ENCODE peak calls at places on chromosomes 1 and 21, in eight cellular contexts. One of them, this sample, is unnamed.

GRCh38 chr1:21821385-21822019 is 9.4 kb downstream of the LDLRAD2 start:
- DNase-seq in body of pancreas: no peak
- DNase-seq in left ventricle myocardium inferior: no peak
- DNase-seq in mammary epithelial cell: no peak
- DNase-seq in A549: no peak
- DNase-seq in PC-9: no peak
- DNase-seq in right atrium auricular region: no peak
- DNase-seq in pancreas: no peak
- DNase-seq in this sample: no peak

GRCh38 chr1:26772687-26773086 is 15.1 kb upstream of the PIGV start:
- DNase-seq in pancreas: no peak
- DNase-seq in PC-9: no peak
- DNase-seq in right atrium auricular region: no peak
- DNase-seq in mammary epithelial cell: peak; percentile 63
- DNase-seq in A549: peak; percentile 28
- DNase-seq in left ventricle myocardium inferior: no peak
- DNase-seq in body of pancreas: no peak
- DNase-seq in this sample: peak; percentile 93

GRCh38 chr1:205701405-205701804 is 21.1 kb upstream of the SLC45A3 start:
- DNase-seq in right atrium auricular region: no peak
- DNase-seq in mammary epithelial cell: no peak
- DNase-seq in A549: no peak
- DNase-seq in body of pancreas: no peak
- DNase-seq in left ventricle myocardium inferior: no peak
- DNase-seq in PC-9: no peak
- DNase-seq in pancreas: no peak
- DNase-seq in this sample: no peak

GRCh38 chr1:42420145-42420544 is 35.7 kb downstream of the ZMYND12 start:
- DNase-seq in body of pancreas: no peak
- DNase-seq in right atrium auricular region: no peak
- DNase-seq in A549: no peak
- DNase-seq in pancreas: no peak
- DNase-seq in left ventricle myocardium inferior: no peak
- DNase-seq in PC-9: no peak
- DNase-seq in mammary epithelial cell: no peak
- DNase-seq in this sample: no peak

GRCh38 chr1:90963236-90963635 is 58.6 kb downstream of the ZNF644 start:
- DNase-seq in A549: no peak
- DNase-seq in left ventricle myocardium inferior: no peak
- DNase-seq in mammary epithelial cell: no peak
- DNase-seq in PC-9: no peak
- DNase-seq in body of pancreas: no peak
- DNase-seq in pancreas: no peak
- DNase-seq in right atrium auricular region: no peak
- DNase-seq in this sample: no peak

GRCh38 chr1:46522969-46523320 is 28.5 kb downstream of the KNCN start:
- DNase-seq in body of pancreas: no peak
- DNase-seq in mammary epithelial cell: no peak
- DNase-seq in right atrium auricular region: no peak
- DNase-seq in A549: no peak
- DNase-seq in pancreas: no peak
- DNase-seq in PC-9: no peak
- DNase-seq in left ventricle myocardium inferior: no peak
- DNase-seq in this sample: no peak

GRCh38 chr1:99754697-99755096 is 11.7 kb downstream of the FRRS1 start:
- DNase-seq in left ventricle myocardium inferior: no peak
- DNase-seq in A549: no peak
- DNase-seq in PC-9: no peak
- DNase-seq in right atrium auricular region: no peak
- DNase-seq in pancreas: no peak
- DNase-seq in mammary epithelial cell: no peak
- DNase-seq in body of pancreas: no peak
- DNase-seq in this sample: no peak

GRCh38 chr1:98325646-98326441 is 335.7 kb upstream of the SNX7 start:
- DNase-seq in pancreas: peak; percentile 11
- DNase-seq in body of pancreas: peak; percentile 85
- DNase-seq in mammary epithelial cell: peak; percentile 97
- DNase-seq in left ventricle myocardium inferior: peak; percentile 46
- DNase-seq in A549: no peak
- DNase-seq in right atrium auricular region: peak; percentile 94
- DNase-seq in PC-9: peak; percentile 78
- DNase-seq in this sample: peak; percentile 42

GRCh38 chr1:230864441-230864840 is 3.9 kb downstream of the C1orf198 start:
- DNase-seq in left ventricle myocardium inferior: no peak
- DNase-seq in pancreas: no peak
- DNase-seq in right atrium auricular region: no peak
- DNase-seq in A549: no peak
- DNase-seq in body of pancreas: no peak
- DNase-seq in mammary epithelial cell: no peak
- DNase-seq in PC-9: no peak
- DNase-seq in this sample: no peak

GRCh38 chr1:180231506-180232420 is 1.7 kb downstream of the LHX4 start:
- DNase-seq in right atrium auricular region: no peak
- DNase-seq in pancreas: no peak
- DNase-seq in left ventricle myocardium inferior: no peak
- DNase-seq in A549: peak; percentile 80
- DNase-seq in body of pancreas: no peak
- DNase-seq in PC-9: peak; percentile 57
- DNase-seq in mammary epithelial cell: peak; percentile 65
- DNase-seq in this sample: no peak

GRCh38 chr1:226397011-226397926 is 10.6 kb downstream of the PARP1 start:
- DNase-seq in A549: no peak
- DNase-seq in pancreas: no peak
- DNase-seq in left ventricle myocardium inferior: no peak
- DNase-seq in PC-9: no peak
- DNase-seq in mammary epithelial cell: no peak
- DNase-seq in body of pancreas: no peak
- DNase-seq in right atrium auricular region: no peak
- DNase-seq in this sample: no peak

GRCh38 chr1:206581571-206581981 is 30.7 kb downstream of the EIF2D start:
- DNase-seq in A549: no peak
- DNase-seq in mammary epithelial cell: no peak
- DNase-seq in body of pancreas: no peak
- DNase-seq in right atrium auricular region: no peak
- DNase-seq in pancreas: no peak
- DNase-seq in PC-9: no peak
- DNase-seq in left ventricle myocardium inferior: peak; percentile 27
- DNase-seq in this sample: no peak

GRCh38 chr1:93442276-93442675 is 5.6 kb upstream of the FNBP1L start:
- DNase-seq in PC-9: peak; percentile 48
- DNase-seq in mammary epithelial cell: peak; percentile 59
- DNase-seq in right atrium auricular region: no peak
- DNase-seq in left ventricle myocardium inferior: no peak
- DNase-seq in body of pancreas: peak; percentile 48
- DNase-seq in A549: no peak
- DNase-seq in pancreas: peak; percentile 20
- DNase-seq in this sample: no peak

GRCh38 chr1:225815526-225816178 is 5.7 kb downstream of the EPHX1 start:
- DNase-seq in PC-9: no peak
- DNase-seq in mammary epithelial cell: no peak
- DNase-seq in left ventricle myocardium inferior: no peak
- DNase-seq in A549: no peak
- DNase-seq in pancreas: no peak
- DNase-seq in right atrium auricular region: no peak
- DNase-seq in body of pancreas: no peak
- DNase-seq in this sample: no peak

GRCh38 chr1:198681247-198681646 is 42.4 kb downstream of the PTPRC start:
- DNase-seq in pancreas: no peak
- DNase-seq in mammary epithelial cell: no peak
- DNase-seq in A549: no peak
- DNase-seq in left ventricle myocardium inferior: no peak
- DNase-seq in body of pancreas: no peak
- DNase-seq in PC-9: no peak
- DNase-seq in right atrium auricular region: no peak
- DNase-seq in this sample: no peak

GRCh38 chr1:204128964-204129896 is 22.6 kb downstream of the ETNK2 start:
- DNase-seq in body of pancreas: peak; percentile 82
- DNase-seq in mammary epithelial cell: peak; percentile 31
- DNase-seq in right atrium auricular region: peak; percentile 72
- DNase-seq in A549: peak; percentile 94
- DNase-seq in left ventricle myocardium inferior: peak; percentile 67
- DNase-seq in pancreas: peak; percentile 70
- DNase-seq in PC-9: peak; percentile 61
- DNase-seq in this sample: peak; percentile 32

GRCh38 chr1:31799196-31799894 is 16.5 kb downstream of the SPOCD1 start:
- DNase-seq in left ventricle myocardium inferior: no peak
- DNase-seq in right atrium auricular region: no peak
- DNase-seq in pancreas: no peak
- DNase-seq in PC-9: no peak
- DNase-seq in mammary epithelial cell: no peak
- DNase-seq in A549: no peak
- DNase-seq in body of pancreas: no peak
- DNase-seq in this sample: no peak

GRCh38 chr1:116814935-116815334 is 60.7 kb downstream of the CD2 start:
- DNase-seq in A549: no peak
- DNase-seq in PC-9: no peak
- DNase-seq in body of pancreas: no peak
- DNase-seq in pancreas: no peak
- DNase-seq in right atrium auricular region: no peak
- DNase-seq in left ventricle myocardium inferior: no peak
- DNase-seq in mammary epithelial cell: no peak
- DNase-seq in this sample: no peak

GRCh38 chr1:29462096-29462495 is 225.8 kb downstream of the PTPRU start:
- DNase-seq in PC-9: no peak
- DNase-seq in right atrium auricular region: no peak
- DNase-seq in mammary epithelial cell: no peak
- DNase-seq in pancreas: no peak
- DNase-seq in left ventricle myocardium inferior: no peak
- DNase-seq in body of pancreas: no peak
- DNase-seq in A549: no peak
- DNase-seq in this sample: no peak

GRCh38 chr1:74468982-74469603 is 43.3 kb downstream of the LRRC53 start:
- DNase-seq in mammary epithelial cell: peak; percentile 24
- DNase-seq in pancreas: no peak
- DNase-seq in right atrium auricular region: no peak
- DNase-seq in PC-9: no peak
- DNase-seq in body of pancreas: no peak
- DNase-seq in left ventricle myocardium inferior: no peak
- DNase-seq in A549: peak; percentile 10
- DNase-seq in this sample: peak; percentile 26

GRCh38 chr1:155015527-155016230 is 13.1 kb downstream of the ZBTB7B start:
- DNase-seq in left ventricle myocardium inferior: no peak
- DNase-seq in body of pancreas: no peak
- DNase-seq in A549: no peak
- DNase-seq in pancreas: no peak
- DNase-seq in right atrium auricular region: no peak
- DNase-seq in PC-9: no peak
- DNase-seq in mammary epithelial cell: no peak
- DNase-seq in this sample: no peak

GRCh38 chr21:38330671-38331070 is 73.9 kb downstream of the KCNJ15 start:
- DNase-seq in body of pancreas: no peak
- DNase-seq in left ventricle myocardium inferior: no peak
- DNase-seq in pancreas: no peak
- DNase-seq in PC-9: no peak
- DNase-seq in mammary epithelial cell: no peak
- DNase-seq in right atrium auricular region: no peak
- DNase-seq in A549: no peak
- DNase-seq in this sample: no peak

GRCh38 chr1:14787604-14788003 is 189.1 kb downstream of the KAZN start:
- DNase-seq in right atrium auricular region: no peak
- DNase-seq in mammary epithelial cell: peak; percentile 52
- DNase-seq in A549: no peak
- DNase-seq in PC-9: peak; percentile 62
- DNase-seq in left ventricle myocardium inferior: no peak
- DNase-seq in pancreas: peak; percentile 14
- DNase-seq in body of pancreas: peak; percentile 43
- DNase-seq in this sample: no peak
- TF ChIP-seq CTCF in right atrium auricular region: no peak
- TF ChIP-seq CTCF in mammary epithelial cell: no peak
- TF ChIP-seq CTCF in A549: peak; percentile 6
- TF ChIP-seq CTCF in PC-9: no peak
- TF ChIP-seq CTCF in left ventricle myocardium inferior: no peak
- TF ChIP-seq CTCF in pancreas: no peak
- TF ChIP-seq CTCF in body of pancreas: no peak
- TF ChIP-seq CTCF in this sample: no peak

GRCh38 chr21:33444499-33444898 is 35.3 kb downstream of the TMEM50B start:
- DNase-seq in mammary epithelial cell: no peak
- DNase-seq in A549: no peak
- DNase-seq in pancreas: no peak
- DNase-seq in body of pancreas: no peak
- DNase-seq in left ventricle myocardium inferior: no peak
- DNase-seq in PC-9: no peak
- DNase-seq in right atrium auricular region: peak; percentile 54
- DNase-seq in this sample: no peak
- H3K27ac ChIP-seq in mammary epithelial cell: no peak overlapping the region
- H3K27ac ChIP-seq in A549: no peak overlapping the region
- H3K27ac ChIP-seq in pancreas: no peak overlapping the region
- H3K27ac ChIP-seq in body of pancreas: no peak overlapping the region
- H3K27ac ChIP-seq in left ventricle myocardium inferior: peak overlapping the region; percentile 70
- H3K27ac ChIP-seq in PC-9: no peak overlapping the region
- H3K27ac ChIP-seq in right atrium auricular region: peak overlapping the region; percentile 42
- H3K27ac ChIP-seq in this sample: no peak overlapping the region

GRCh38 chr1:231966983-231967382 is 340.4 kb downstream of the DISC1 start:
- DNase-seq in pancreas: no peak
- DNase-seq in mammary epithelial cell: no peak
- DNase-seq in left ventricle myocardium inferior: no peak
- DNase-seq in PC-9: no peak
- DNase-seq in body of pancreas: no peak
- DNase-seq in A549: no peak
- DNase-seq in right atrium auricular region: no peak
- DNase-seq in this sample: no peak
- TF ChIP-seq CTCF in pancreas: no peak
- TF ChIP-seq CTCF in mammary epithelial cell: no peak
- TF ChIP-seq CTCF in left ventricle myocardium inferior: no peak
- TF ChIP-seq CTCF in PC-9: no peak
- TF ChIP-seq CTCF in body of pancreas: no peak
- TF ChIP-seq CTCF in A549: no peak
- TF ChIP-seq CTCF in right atrium auricular region: no peak
- TF ChIP-seq CTCF in this sample: no peak

DNA sequence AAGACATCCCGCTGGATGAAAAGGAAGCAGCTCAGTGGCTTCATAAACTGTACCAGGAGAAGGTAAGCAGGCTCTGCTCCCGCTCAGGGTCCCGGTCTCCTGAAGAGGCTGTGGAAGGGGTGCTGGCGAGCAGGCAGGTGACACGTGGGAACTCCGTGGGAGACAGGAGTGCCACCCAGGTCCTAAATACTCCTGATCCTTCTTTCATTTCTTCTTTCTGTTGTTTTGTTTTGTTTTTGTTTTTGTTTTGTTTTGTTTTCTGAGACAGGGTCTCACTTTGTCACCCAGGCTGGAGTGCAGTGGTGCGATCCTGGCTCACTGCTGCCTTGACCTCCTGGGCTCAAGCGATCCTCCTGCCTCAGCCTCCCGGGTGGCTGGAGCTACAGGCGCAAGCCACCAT is 34.0 kb upstream of the TRAPPC10 start:
- DNase-seq in right atrium auricular region: no peak
- DNase-seq in body of pancreas: no peak
- DNase-seq in left ventricle myocardium inferior: no peak
- DNase-seq in PC-9: no peak
- DNase-seq in pancreas: no peak
- DNase-seq in mammary epithelial cell: no peak
- DNase-seq in A549: no peak
- DNase-seq in this sample: no peak
- H3K27ac ChIP-seq in right atrium auricular region: no peak overlapping the region
- H3K27ac ChIP-seq in body of pancreas: no peak overlapping the region
- H3K27ac ChIP-seq in left ventricle myocardium inferior: no peak overlapping the region
- H3K27ac ChIP-seq in PC-9: no peak overlapping the region
- H3K27ac ChIP-seq in pancreas: no peak overlapping the region
- H3K27ac ChIP-seq in mammary epithelial cell: no peak overlapping the region
- H3K27ac ChIP-seq in A549: no peak overlapping the region
- H3K27ac ChIP-seq in this sample: no peak overlapping the region